ENCODE peak calls at places on chromosomes 11 and 22, in four cellular contexts. One of them, this sample, is unnamed.

GRCh38 chr11:8092587-8093424 is 11.8 kb downstream of the TUB start:
- DNase-seq in skeletal muscle cell: no peak
- DNase-seq in GM23338: peak; percentile 92
- DNase-seq in GM23248: peak; percentile 92
- DNase-seq in this sample: peak; percentile 72

GRCh38 chr11:74288161-74288560 is 23.3 kb downstream of the P4HA3 start:
- DNase-seq in skeletal muscle cell: peak; percentile 98
- DNase-seq in GM23338: no peak
- DNase-seq in GM23248: peak; percentile 97
- DNase-seq in this sample: peak; percentile 98

GRCh38 chr11:76885390-76886097 is 24.8 kb downstream of the ACER3 start:
- DNase-seq in skeletal muscle cell: peak; percentile 27
- DNase-seq in GM23338: no peak
- DNase-seq in GM23248: peak; percentile 4
- DNase-seq in this sample: peak; percentile 77

GRCh38 chr11:115677190-115677589 is 173.0 kb upstream of the CADM1 start:
- DNase-seq in skeletal muscle cell: no peak
- DNase-seq in GM23338: no peak
- DNase-seq in GM23248: no peak
- DNase-seq in this sample: no peak

GRCh38 chr11:128901655-128902514 is 10.7 kb downstream of the KCNJ5 start:
- DNase-seq in skeletal muscle cell: no peak
- DNase-seq in GM23338: peak; percentile 65
- DNase-seq in GM23248: no peak
- DNase-seq in this sample: no peak

GRCh38 chr11:37504925-37505324 is 906.9 kb upstream of the RAG2 start:
- DNase-seq in skeletal muscle cell: peak; percentile 79
- DNase-seq in GM23338: no peak
- DNase-seq in GM23248: peak; percentile 38
- DNase-seq in this sample: peak; percentile 73

GRCh38 chr11:109421981-109422590 is at the start of gene C11orf87:
- DNase-seq in skeletal muscle cell: no peak
- DNase-seq in GM23338: peak; percentile 77
- DNase-seq in GM23248: peak; percentile 46
- DNase-seq in this sample: no peak

GRCh38 chr11:79069504-79069903 is 371.3 kb downstream of the TENM4 start:
- DNase-seq in skeletal muscle cell: no peak
- DNase-seq in GM23338: no peak
- DNase-seq in GM23248: no peak
- DNase-seq in this sample: no peak

GRCh38 chr11:112004389-112004788 is 20.8 kb upstream of the DLAT start:
- DNase-seq in skeletal muscle cell: no peak
- DNase-seq in GM23338: peak; percentile 68
- DNase-seq in GM23248: peak; percentile 9
- DNase-seq in this sample: no peak

GRCh38 chr11:10317776-10318526 is 13.1 kb downstream of the ADM start:
- DNase-seq in skeletal muscle cell: no peak
- DNase-seq in GM23338: no peak
- DNase-seq in GM23248: no peak
- DNase-seq in this sample: no peak

GRCh38 chr11:71327156-71328085 is 75.0 kb upstream of the SHANK2 start:
- DNase-seq in skeletal muscle cell: no peak
- DNase-seq in GM23338: no peak
- DNase-seq in GM23248: no peak
- DNase-seq in this sample: no peak

GRCh38 chr11:107561688-107562087 is 3.8 kb downstream of the ALKBH8 start:
- DNase-seq in skeletal muscle cell: peak; percentile 32
- DNase-seq in GM23338: no peak
- DNase-seq in GM23248: peak; percentile 95
- DNase-seq in this sample: peak; percentile 64

GRCh38 chr22:25113316-25113721 is 86.3 kb upstream of the CRYBB3 start:
- DNase-seq in skeletal muscle cell: no peak
- DNase-seq in GM23338: no peak
- DNase-seq in GM23248: no peak
- DNase-seq in this sample: no peak

DNA sequence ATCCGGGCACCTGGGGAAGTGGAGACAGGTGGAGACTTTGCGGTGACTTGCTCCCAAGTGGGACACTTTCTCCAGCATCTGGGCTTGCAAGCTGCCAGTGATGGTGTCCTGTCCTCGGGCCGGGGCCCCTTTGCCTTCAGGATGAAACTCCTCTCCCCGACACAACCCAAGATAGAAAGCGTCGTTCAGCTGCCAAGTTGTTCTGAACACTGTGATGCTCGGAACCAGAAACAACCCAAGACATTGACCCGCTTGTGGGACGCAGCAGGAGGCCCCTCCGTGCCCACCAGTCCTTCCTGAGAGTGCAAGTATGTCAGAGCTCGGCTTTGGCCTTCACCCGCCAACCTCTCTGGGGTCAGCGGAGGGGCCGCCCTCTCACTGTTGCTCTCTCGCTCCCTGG is 31.3 kb downstream of the LINC01488 start:
- DNase-seq in skeletal muscle cell: no peak
- DNase-seq in GM23338: no peak
- DNase-seq in GM23248: no peak
- DNase-seq in this sample: no peak
- H3K4me3 ChIP-seq in skeletal muscle cell: no peak overlapping the region
- H3K4me3 ChIP-seq in GM23338: no peak overlapping the region
- H3K4me3 ChIP-seq in GM23248: no peak overlapping the region
- H3K4me3 ChIP-seq in this sample: no peak overlapping the region

GRCh38 chr11:67435031-67435726 is 2.3 kb downstream of the PTPRCAP start:
- DNase-seq in skeletal muscle cell: no peak
- DNase-seq in GM23338: no peak
- DNase-seq in GM23248: no peak
- DNase-seq in this sample: no peak

GRCh38 chr11:67435727-67436458 is 1.6 kb downstream of the PTPRCAP start:
- DNase-seq in skeletal muscle cell: no peak
- DNase-seq in GM23338: no peak
- DNase-seq in GM23248: no peak
- DNase-seq in this sample: no peak

GRCh38 chr11:67438121-67438902 is 830 bp upstream of the PTPRCAP start:
- DNase-seq in skeletal muscle cell: no peak
- DNase-seq in GM23338: no peak
- DNase-seq in GM23248: no peak
- DNase-seq in this sample: no peak

GRCh38 chr11:67437082-67437821 is at the start of gene PTPRCAP:
- DNase-seq in skeletal muscle cell: no peak
- DNase-seq in GM23338: peak; percentile 62
- DNase-seq in GM23248: no peak
- DNase-seq in this sample: no peak

GRCh38 chr11:67436459-67437081 is 912 bp downstream of the PTPRCAP start:
- DNase-seq in skeletal muscle cell: no peak
- DNase-seq in GM23338: peak; percentile 86
- DNase-seq in GM23248: no peak
- DNase-seq in this sample: no peak
- H3K4me3 ChIP-seq in skeletal muscle cell: no peak overlapping the region
- H3K4me3 ChIP-seq in GM23338: peak overlapping the region; percentile 44
- H3K4me3 ChIP-seq in GM23248: no peak overlapping the region
- H3K4me3 ChIP-seq in this sample: no peak overlapping the region

GRCh38 chr22:38467438-38467903 is 425 bp upstream of the KDELR3 start:
- DNase-seq in skeletal muscle cell: no peak
- DNase-seq in GM23338: peak; percentile 47
- DNase-seq in GM23248: no peak
- DNase-seq in this sample: no peak
- H3K4me3 ChIP-seq in skeletal muscle cell: peak overlapping the region; percentile 96
- H3K4me3 ChIP-seq in GM23338: peak overlapping the region; percentile 76
- H3K4me3 ChIP-seq in GM23248: peak overlapping the region; percentile 98
- H3K4me3 ChIP-seq in this sample: peak overlapping the region; percentile 56

GRCh38 chr11:101862410-101863233 is 52.2 kb upstream of the CEP126 start:
- DNase-seq in skeletal muscle cell: peak; percentile 36
- DNase-seq in GM23338: peak; percentile 79
- DNase-seq in GM23248: peak; percentile 87
- DNase-seq in this sample: peak; percentile 81

GRCh38 chr11:101866619-101867491 is 48.0 kb upstream of the CEP126 start:
- DNase-seq in skeletal muscle cell: no peak
- DNase-seq in GM23338: no peak
- DNase-seq in GM23248: peak; percentile 77
- DNase-seq in this sample: no peak

GRCh38 chr11:101864098-101864497 is 50.7 kb upstream of the CEP126 start:
- DNase-seq in skeletal muscle cell: no peak
- DNase-seq in GM23338: no peak
- DNase-seq in GM23248: no peak
- DNase-seq in this sample: no peak

GRCh38 chr11:101860694-101861371 is 54.0 kb upstream of the CEP126 start:
- DNase-seq in skeletal muscle cell: peak; percentile 36
- DNase-seq in GM23338: peak; percentile 88
- DNase-seq in GM23248: peak; percentile 87
- DNase-seq in this sample: peak; percentile 78

DNA sequence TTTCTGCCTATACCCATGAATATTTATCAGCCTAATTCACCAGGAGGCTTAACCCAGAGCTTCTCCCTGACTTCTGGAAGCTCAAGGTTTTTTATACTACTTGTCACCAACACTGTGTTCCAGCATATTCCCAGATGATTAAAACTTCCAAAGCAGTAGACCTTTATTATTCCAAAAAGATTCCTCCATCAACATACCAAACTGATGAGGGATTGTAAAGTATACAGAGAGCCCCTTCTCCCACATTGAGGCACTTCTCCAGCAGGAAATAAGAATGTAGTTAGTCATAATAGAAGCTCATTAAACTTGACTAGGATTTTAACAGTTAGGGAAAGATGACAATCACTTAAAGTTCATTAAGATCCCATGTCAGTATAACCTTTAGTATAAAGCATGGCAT is 51.4 kb upstream of the CEP126 start:
- DNase-seq in skeletal muscle cell: peak; percentile 25
- DNase-seq in GM23338: no peak
- DNase-seq in GM23248: peak; percentile 74
- DNase-seq in this sample: peak; percentile 59
- H3K4me3 ChIP-seq in skeletal muscle cell: no peak overlapping the region
- H3K4me3 ChIP-seq in GM23338: no peak overlapping the region
- H3K4me3 ChIP-seq in GM23248: peak overlapping the region; percentile 7
- H3K4me3 ChIP-seq in this sample: no peak overlapping the region

DNA sequence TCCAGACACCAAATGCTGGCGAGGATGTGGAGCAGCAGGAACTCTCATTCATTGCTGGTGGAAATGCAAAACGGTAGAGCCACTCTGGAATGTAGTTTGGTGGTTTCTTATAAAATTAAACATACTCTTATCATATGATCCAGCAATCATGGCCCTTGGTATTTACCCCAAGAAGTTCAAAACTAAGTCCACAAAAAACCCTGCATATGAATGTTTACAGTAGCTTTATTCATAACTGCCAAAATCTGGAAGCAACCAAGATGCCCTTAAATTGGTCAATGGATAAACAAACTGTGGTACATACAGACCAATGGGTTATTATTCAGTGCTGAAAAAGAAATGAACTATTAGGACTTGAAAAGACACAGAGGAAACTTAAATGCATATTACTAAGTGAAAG is 87.8 kb downstream of the APOL5 start:
- DNase-seq in skeletal muscle cell: no peak
- DNase-seq in GM23338: no peak
- DNase-seq in GM23248: no peak
- DNase-seq in this sample: no peak
- H3K4me3 ChIP-seq in skeletal muscle cell: no peak overlapping the region
- H3K4me3 ChIP-seq in GM23338: no peak overlapping the region
- H3K4me3 ChIP-seq in GM23248: no peak overlapping the region
- H3K4me3 ChIP-seq in this sample: no peak overlapping the region

DNA sequence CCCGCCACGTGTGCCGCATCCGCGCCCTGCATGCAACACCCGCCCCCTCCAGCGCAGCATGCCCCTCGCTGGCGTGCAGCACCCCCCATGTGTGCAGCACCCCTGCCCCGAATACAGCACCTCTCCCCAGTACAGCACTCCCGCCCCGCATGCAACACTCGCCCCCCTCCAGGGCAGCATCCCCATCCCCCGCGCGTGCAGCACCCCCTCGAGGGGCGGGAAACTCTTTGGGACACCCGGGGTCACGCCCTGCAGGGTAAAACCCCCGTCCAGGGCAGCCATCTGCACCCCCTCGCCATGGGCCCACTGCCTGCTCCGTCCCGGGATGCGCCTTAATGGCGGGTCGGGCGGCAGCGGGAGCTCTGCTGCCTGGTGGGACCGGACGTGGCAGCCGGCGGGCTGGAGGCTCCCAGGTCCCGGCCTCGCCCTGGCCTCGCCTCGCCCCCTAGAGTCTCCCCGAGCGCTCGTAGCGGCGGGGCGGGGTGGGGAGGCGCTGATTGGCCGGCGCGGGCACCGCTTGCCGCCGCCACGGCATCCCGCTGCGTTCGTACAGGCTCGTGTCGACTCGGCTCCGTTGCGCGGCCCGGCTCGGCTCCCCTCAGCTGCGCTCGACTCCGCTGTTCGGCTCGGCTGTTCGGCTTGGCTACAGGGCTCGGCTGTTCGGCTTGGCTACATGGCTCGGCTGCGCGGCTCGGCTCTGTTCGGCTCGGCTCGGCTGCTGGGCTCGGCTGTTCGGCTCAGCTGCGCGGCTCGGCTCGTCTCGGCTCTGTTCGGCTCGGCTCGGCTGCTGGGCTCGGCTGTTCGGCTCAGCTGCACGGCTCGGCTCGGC is 417 bp upstream of the BRSK2 start:
- DNase-seq in skeletal muscle cell: peak; percentile 77
- DNase-seq in GM23338: peak; percentile 98
- DNase-seq in GM23248: peak; percentile 99
- DNase-seq in this sample: peak; percentile 97
- H3K4me3 ChIP-seq in skeletal muscle cell: peak overlapping the region; percentile 65
- H3K4me3 ChIP-seq in GM23338: peak overlapping the region; percentile 77
- H3K4me3 ChIP-seq in GM23248: peak overlapping the region; percentile 68
- H3K4me3 ChIP-seq in this sample: peak overlapping the region; percentile 52